ENCODE peak calls at places on chromosomes 5 and 9, in five cellular contexts. One of them, this sample, is unnamed.

GRCh38 chr9:107711528-107711927 is 222.0 kb upstream of the KLF4 start:
- DNase-seq in GM12865: no peak
- DNase-seq in astrocyte of the spinal cord: peak; percentile 80
- DNase-seq in H1: no peak
- DNase-seq in stomach: no peak
- DNase-seq in this sample: peak; percentile 78

GRCh38 chr5:120779674-120780073 is 315.6 kb downstream of the PRR16 start:
- DNase-seq in GM12865: no peak
- DNase-seq in astrocyte of the spinal cord: peak; percentile 16
- DNase-seq in H1: no peak
- DNase-seq in stomach: no peak
- DNase-seq in this sample: no peak

GRCh38 chr5:148311516-148311915 is 707 bp upstream of the SPINK7 start:
- DNase-seq in GM12865: no peak
- DNase-seq in astrocyte of the spinal cord: no peak
- DNase-seq in H1: no peak
- DNase-seq in stomach: no peak
- DNase-seq in this sample: no peak

GRCh38 chr9:122814545-122814944 is 13.8 kb downstream of the PDCL start:
- DNase-seq in GM12865: no peak
- DNase-seq in astrocyte of the spinal cord: no peak
- DNase-seq in H1: no peak
- DNase-seq in stomach: no peak
- DNase-seq in this sample: no peak

GRCh38 chr5:111364992-111365391 is 140.8 kb downstream of the CAMK4 start:
- DNase-seq in GM12865: no peak
- DNase-seq in astrocyte of the spinal cord: peak; percentile 24
- DNase-seq in H1: no peak
- DNase-seq in stomach: no peak
- DNase-seq in this sample: no peak

GRCh38 chr5:56815657-56816545 is 552 bp downstream of the MAP3K1 start:
- DNase-seq in GM12865: peak; percentile 65
- DNase-seq in astrocyte of the spinal cord: no peak
- DNase-seq in H1: no peak
- DNase-seq in stomach: peak; percentile 34
- DNase-seq in this sample: peak; percentile 52

GRCh38 chr9:69035438-69036316 is at the start of gene FXN:
- DNase-seq in GM12865: peak; percentile 92
- DNase-seq in astrocyte of the spinal cord: peak; percentile 81
- DNase-seq in H1: peak; percentile 53
- DNase-seq in stomach: peak; percentile 85
- DNase-seq in this sample: peak; percentile 88

GRCh38 chr9:69214939-69215338 is 40.9 kb downstream of the TJP2 start:
- DNase-seq in GM12865: no peak
- DNase-seq in astrocyte of the spinal cord: no peak
- DNase-seq in H1: no peak
- DNase-seq in stomach: no peak
- DNase-seq in this sample: no peak

GRCh38 chr5:128579111-128579510 is 41.1 kb upstream of the FBN2 start:
- DNase-seq in GM12865: no peak
- DNase-seq in astrocyte of the spinal cord: peak; percentile 64
- DNase-seq in H1: no peak
- DNase-seq in stomach: no peak
- DNase-seq in this sample: no peak

GRCh38 chr5:32523625-32524024 is 61.7 kb upstream of the SUB1 start:
- DNase-seq in GM12865: no peak
- DNase-seq in astrocyte of the spinal cord: no peak
- DNase-seq in H1: no peak
- DNase-seq in stomach: no peak
- DNase-seq in this sample: no peak

GRCh38 chr5:5978501-5979361 is 399.6 kb downstream of the MED10 start:
- DNase-seq in GM12865: no peak
- DNase-seq in astrocyte of the spinal cord: no peak
- DNase-seq in H1: no peak
- DNase-seq in stomach: no peak
- DNase-seq in this sample: no peak

GRCh38 chr9:78031271-78031825 is at the start of gene GNAQ:
- DNase-seq in GM12865: no peak
- DNase-seq in astrocyte of the spinal cord: no peak
- DNase-seq in H1: no peak
- DNase-seq in stomach: no peak
- DNase-seq in this sample: peak; percentile 44

GRCh38 chr5:38382898-38383297 is 124.5 kb downstream of the EGFLAM start:
- DNase-seq in GM12865: peak; percentile 75
- DNase-seq in astrocyte of the spinal cord: peak; percentile 65
- DNase-seq in H1: peak; percentile 69
- DNase-seq in stomach: peak; percentile 72
- DNase-seq in this sample: peak; percentile 71

GRCh38 chr9:133160742-133161541 is 2.8 kb downstream of the GBGT1 start:
- DNase-seq in GM12865: peak; percentile 60
- DNase-seq in astrocyte of the spinal cord: peak; percentile 57
- DNase-seq in H1: no peak
- DNase-seq in stomach: peak; percentile 72
- DNase-seq in this sample: peak; percentile 88

GRCh38 chr5:36728697-36729543 is 122.5 kb downstream of the SLC1A3 start:
- DNase-seq in GM12865: peak; percentile 80
- DNase-seq in astrocyte of the spinal cord: peak; percentile 73
- DNase-seq in H1: no peak
- DNase-seq in stomach: no peak
- DNase-seq in this sample: peak; percentile 13

GRCh38 chr9:127778280-127779135 is at the start of gene SH2D3C:
- DNase-seq in GM12865: peak; percentile 59
- DNase-seq in astrocyte of the spinal cord: no peak
- DNase-seq in H1: no peak
- DNase-seq in stomach: no peak
- DNase-seq in this sample: no peak

GRCh38 chr9:98983295-98984268 is 39.9 kb downstream of the COL15A1 start:
- DNase-seq in GM12865: no peak
- DNase-seq in astrocyte of the spinal cord: peak; percentile 89
- DNase-seq in H1: no peak
- DNase-seq in stomach: no peak
- DNase-seq in this sample: no peak

GRCh38 chr5:174692381-174692780 is 32.0 kb upstream of the MSX2 start:
- DNase-seq in GM12865: no peak
- DNase-seq in astrocyte of the spinal cord: no peak
- DNase-seq in H1: no peak
- DNase-seq in stomach: no peak
- DNase-seq in this sample: no peak

GRCh38 chr9:114037961-114038723 is 40.0 kb downstream of the AMBP start:
- DNase-seq in GM12865: no peak
- DNase-seq in astrocyte of the spinal cord: no peak
- DNase-seq in H1: peak; percentile 15
- DNase-seq in stomach: no peak
- DNase-seq in this sample: peak; percentile 12

GRCh38 chr9:72150653-72151052 is 1.4 kb downstream of the GDA start:
- DNase-seq in GM12865: no peak
- DNase-seq in astrocyte of the spinal cord: no peak
- DNase-seq in H1: no peak
- DNase-seq in stomach: no peak
- DNase-seq in this sample: no peak

GRCh38 chr9:90698874-90699440 is 56.3 kb upstream of the DIRAS2 start:
- DNase-seq in GM12865: no peak
- DNase-seq in astrocyte of the spinal cord: no peak
- DNase-seq in H1: no peak
- DNase-seq in stomach: no peak
- DNase-seq in this sample: no peak

GRCh38 chr9:87141124-87141523 is 193.8 kb upstream of the GAS1 start:
- DNase-seq in GM12865: no peak
- DNase-seq in astrocyte of the spinal cord: no peak
- DNase-seq in H1: no peak
- DNase-seq in stomach: no peak
- DNase-seq in this sample: no peak

GRCh38 chr5:14136228-14136627 is 6.9 kb upstream of the TRIO start:
- DNase-seq in GM12865: no peak
- DNase-seq in astrocyte of the spinal cord: no peak
- DNase-seq in H1: no peak
- DNase-seq in stomach: no peak
- DNase-seq in this sample: no peak

GRCh38 chr5:4015709-4016108 is 420.1 kb downstream of the IRX1 start:
- DNase-seq in GM12865: peak; percentile 1
- DNase-seq in astrocyte of the spinal cord: no peak
- DNase-seq in H1: no peak
- DNase-seq in stomach: no peak
- DNase-seq in this sample: no peak
- H3K4me3 ChIP-seq in GM12865: no peak overlapping the region
- H3K4me3 ChIP-seq in astrocyte of the spinal cord: no peak overlapping the region
- H3K4me3 ChIP-seq in H1: no peak overlapping the region
- H3K4me3 ChIP-seq in stomach: no peak overlapping the region
- H3K4me3 ChIP-seq in this sample: no peak overlapping the region

DNA sequence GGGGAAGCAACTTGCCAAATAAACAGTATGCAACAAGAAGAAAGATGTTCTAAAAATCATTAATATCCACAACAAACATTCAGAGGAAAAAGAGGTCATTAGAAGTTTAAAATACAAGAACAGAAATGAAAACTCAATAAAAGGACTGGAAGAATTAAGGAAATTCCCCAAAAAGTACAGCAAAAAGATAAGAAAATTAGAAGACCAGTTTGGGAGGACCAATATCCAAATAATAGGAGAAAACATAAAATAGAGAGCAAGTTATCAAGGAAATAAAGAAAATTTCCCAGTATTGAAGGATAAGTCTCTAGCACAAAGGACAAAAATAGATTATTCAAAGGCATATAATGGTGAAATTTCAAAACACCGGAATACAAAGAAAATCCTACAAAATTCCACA is 21.9 kb downstream of the DIAPH1 start:
- DNase-seq in GM12865: no peak
- DNase-seq in astrocyte of the spinal cord: no peak
- DNase-seq in H1: no peak
- DNase-seq in stomach: no peak
- DNase-seq in this sample: no peak
- H3K4me3 ChIP-seq in GM12865: no peak overlapping the region
- H3K4me3 ChIP-seq in astrocyte of the spinal cord: no peak overlapping the region
- H3K4me3 ChIP-seq in H1: no peak overlapping the region
- H3K4me3 ChIP-seq in stomach: no peak overlapping the region
- H3K4me3 ChIP-seq in this sample: no peak overlapping the region

DNA sequence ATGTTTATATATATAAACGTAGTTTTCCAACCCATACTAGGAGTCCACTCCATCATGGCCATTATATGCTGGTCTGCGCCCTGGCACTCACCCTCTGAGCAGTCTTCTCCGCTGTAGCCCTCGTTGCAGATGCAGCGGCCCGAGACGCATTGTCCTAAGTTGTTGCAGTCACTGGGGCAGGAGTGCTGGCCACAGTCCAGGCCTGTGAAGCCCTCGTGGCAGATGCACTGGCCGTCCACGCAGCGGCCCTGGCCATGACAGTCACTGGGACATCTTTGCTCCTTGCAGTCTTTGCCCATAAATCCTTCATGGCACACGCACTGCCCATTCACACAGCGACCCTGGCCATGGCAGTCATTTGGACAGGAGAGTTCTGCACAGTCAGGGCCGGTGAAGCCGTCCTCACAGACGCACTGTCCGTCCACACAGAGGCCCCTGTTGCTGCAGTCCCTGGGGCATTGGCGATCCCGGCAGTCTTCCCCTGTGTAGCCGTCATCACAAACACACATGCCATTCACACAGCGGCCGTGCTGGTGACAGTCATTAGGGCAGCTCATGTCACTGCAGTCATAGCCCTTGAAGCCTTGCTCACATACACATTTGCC is 32.1 kb downstream of the TNC start:
- DNase-seq in GM12865: no peak
- DNase-seq in astrocyte of the spinal cord: no peak
- DNase-seq in H1: no peak
- DNase-seq in stomach: no peak
- DNase-seq in this sample: no peak
- H3K4me3 ChIP-seq in GM12865: no peak overlapping the region
- H3K4me3 ChIP-seq in astrocyte of the spinal cord: no peak overlapping the region
- H3K4me3 ChIP-seq in H1: no peak overlapping the region
- H3K4me3 ChIP-seq in stomach: no peak overlapping the region
- H3K4me3 ChIP-seq in this sample: no peak overlapping the region

DNA sequence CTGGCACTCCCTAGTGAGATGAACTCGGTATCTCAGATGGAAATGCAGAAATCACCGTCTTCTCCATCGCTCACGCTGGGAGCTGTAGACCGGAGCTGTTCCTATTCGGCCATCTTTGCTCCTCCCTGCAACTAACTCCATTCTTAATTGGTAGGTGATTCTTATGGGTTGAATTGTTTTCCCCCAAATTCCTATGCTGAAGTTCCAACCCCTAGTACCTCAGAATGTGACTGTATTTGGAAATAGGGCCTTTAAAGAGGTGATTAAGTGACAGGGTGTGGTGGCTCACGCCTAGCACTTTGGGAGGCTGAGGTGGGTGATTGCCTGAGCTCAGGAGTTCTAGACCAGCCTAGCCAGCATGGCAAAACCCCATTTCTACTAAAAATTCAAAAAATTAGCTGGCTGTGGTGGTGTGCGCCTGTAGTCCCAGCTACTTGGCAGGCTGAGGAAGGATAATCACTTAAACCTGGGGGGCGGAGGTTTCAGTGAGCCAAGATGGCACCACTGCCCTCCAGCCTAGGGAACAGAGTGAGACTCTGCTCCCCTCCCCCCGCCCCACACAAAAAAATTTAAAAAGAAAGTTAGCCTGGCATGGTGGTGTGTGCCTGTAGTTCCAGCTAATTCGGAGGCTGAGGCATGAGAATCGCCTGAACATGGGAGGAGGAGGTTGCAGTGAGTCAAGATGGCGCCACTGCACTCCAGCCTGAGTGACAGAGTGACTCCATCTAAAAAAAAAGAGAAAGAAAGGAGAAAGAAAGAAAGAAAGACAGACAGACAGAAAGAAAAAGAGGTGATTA is 25.2 kb upstream of the FOCAD start:
- DNase-seq in GM12865: no peak
- DNase-seq in astrocyte of the spinal cord: peak; percentile 5
- DNase-seq in H1: no peak
- DNase-seq in stomach: no peak
- DNase-seq in this sample: no peak
- H3K4me3 ChIP-seq in GM12865: no peak overlapping the region
- H3K4me3 ChIP-seq in astrocyte of the spinal cord: peak overlapping the region; percentile 54
- H3K4me3 ChIP-seq in H1: peak overlapping the region; percentile 69
- H3K4me3 ChIP-seq in stomach: peak overlapping the region; percentile 55
- H3K4me3 ChIP-seq in this sample: peak overlapping the region; percentile 26

GRCh38 chr9:137126786-137127185 is 12.2 kb upstream of the GRIN1 start:
- DNase-seq in GM12865: peak; percentile 55
- DNase-seq in astrocyte of the spinal cord: no peak
- DNase-seq in H1: no peak
- DNase-seq in stomach: no peak
- DNase-seq in this sample: no peak
- H3K4me3 ChIP-seq in GM12865: peak overlapping the region; percentile 78
- H3K4me3 ChIP-seq in astrocyte of the spinal cord: no peak overlapping the region
- H3K4me3 ChIP-seq in H1: no peak overlapping the region
- H3K4me3 ChIP-seq in stomach: peak overlapping the region; percentile 75
- H3K4me3 ChIP-seq in this sample: no peak overlapping the region